ENCODE peak calls at places on chromosomes 11 and 22, in five cellular contexts. F is GM12865; Y is CD4-positive, CD25-positive, alpha-beta regulatory T cell; Z is fibroblast of gingiva; I is NCI-H446 treated with DMSO at 0.1 percent for 48 hours. J is an unnamed sample.

GRCh38 chr11:128632151-128632791 is 44.9 kb upstream of the ETS1 start:
- DNase-seq in Y (peak; percentile 74), Z (peak; percentile 47), F (peak; percentile 77), I (no peak), J (peak; percentile 13)

GRCh38 chr11:77188912-77189491 is 61.0 kb downstream of the MYO7A start:
- DNase-seq in F (no peak), I (no peak), Z (no peak), Y (no peak), J (no peak)

GRCh38 chr22:22397292-22397870 is 111.2 kb downstream of the ZNF280B start:
- DNase-seq in Y (no peak), I (no peak), Z (peak; percentile 50), F (no peak), J (no peak)

GRCh38 chr22:50000587-50001387 is 11.8 kb downstream of the IL17REL start:
- DNase-seq in Y (no peak), Z (no peak), I (no peak), F (no peak), J (no peak)

GRCh38 chr11:30422828-30423648 is 100.1 kb downstream of the ARL14EP start:
- DNase-seq in I (no peak), F (no peak), Y (no peak), Z (no peak), J (no peak)

GRCh38 chr11:3217751-3218482 is 696 bp downstream of the MRGPRG start:
- DNase-seq in I (no peak), F (no peak), Z (no peak), Y (no peak), J (no peak)

GRCh38 chr11:82046778-82047177 is 686.9 kb downstream of the FAM181B start:
- DNase-seq in Y (no peak), F (no peak), Z (peak; percentile 72), I (no peak), J (no peak)

GRCh38 chr22:18955696-18956095 is 19.6 kb upstream of the PRODH start:
- DNase-seq in Y (no peak), F (no peak), Z (no peak), I (no peak), J (no peak)

GRCh38 chr22:38859581-38860290 is 12.3 kb downstream of the CBX6 start:
- DNase-seq in I (no peak), Y (no peak), F (no peak), Z (no peak), J (no peak)

GRCh38 chr22:46432164-46433068 is 96.9 kb downstream of the TRMU start:
- DNase-seq in F (peak; percentile 62), Y (peak; percentile 89), Z (peak; percentile 8), I (no peak), J (no peak)

GRCh38 chr22:35630387-35630793 is 13.3 kb upstream of the MB start:
- DNase-seq in Y (no peak), Z (peak; percentile 34), F (no peak), I (no peak), J (no peak)

GRCh38 chr11:50080256-50080655 is 47.6 kb downstream of the OR4C45 start:
- DNase-seq in Y (no peak), F (no peak), Z (no peak), I (no peak), J (no peak)

GRCh38 chr11:76073716-76074115 is 132.6 kb downstream of the WNT11 start:
- DNase-seq in Y (no peak), I (no peak), F (no peak), Z (peak; percentile 85), J (no peak)

GRCh38 chr11:10455637-10456487 is 798 bp downstream of the AMPD3 start:
- DNase-seq in Y (peak; percentile 92), Z (no peak), F (peak; percentile 92), I (no peak), J (peak; percentile 40)

GRCh38 chr11:22787565-22788162 is 41.9 kb downstream of the SVIP start:
- DNase-seq in F (peak; percentile 56), Z (peak; percentile 13), Y (peak; percentile 57), I (peak; percentile 56), J (peak; percentile 70)

GRCh38 chr22:50400406-50400805 is 57.3 kb downstream of the PPP6R2 start:
- DNase-seq in Y (no peak), I (no peak), F (no peak), Z (no peak), J (no peak)

GRCh38 chr11:116379185-116379828 is 393.5 kb downstream of the BUD13 start:
- DNase-seq in Z (no peak), F (peak; percentile 11), Y (no peak), I (no peak), J (no peak)

GRCh38 chr22:26442086-26442756 is 13.2 kb downstream of the ASPHD2 start:
- DNase-seq in F (no peak), I (no peak), Y (no peak), Z (no peak), J (no peak)

GRCh38 chr11:66317766-66318575 is 1.1 kb upstream of the CD248 start:
- DNase-seq in I (no peak), F (peak; percentile 39), Z (peak; percentile 93), Y (peak; percentile 68), J (no peak)

GRCh38 chr11:65700377-65700776 is 11.7 kb upstream of the KAT5 start:
- DNase-seq in F (no peak), Z (no peak), Y (no peak), I (peak; percentile 35), J (peak; percentile 77)

GRCh38 chr11:78223320-78223954 is 34.7 kb downstream of the USP35 start:
- DNase-seq in Z (no peak), I (no peak), F (peak; percentile 83), Y (peak; percentile 26), J (no peak)

GRCh38 chr11:48169259-48169658 is 47.4 kb upstream of the OR4B1 start:
- DNase-seq in I (no peak), Y (no peak), Z (no peak), F (no peak), J (no peak)

GRCh38 chr11:10651579-10652361 is 41.8 kb downstream of the IRAG1 start:
- DNase-seq in F (peak; percentile 38), Y (no peak), I (no peak), Z (no peak), J (no peak)

J was measured in NCI-H1694.